ENCODE peak calls at places on chromosomes 6 and 20, in five cellular contexts. One of them, this sample, is unnamed.

GRCh38 chr20:63217706-63218105 is 1.8 kb upstream of the YTHDF1 start:
- DNase-seq in lower lobe of right lung: no peak
- DNase-seq in Calu3: no peak
- DNase-seq in A673: no peak
- DNase-seq in nephron progenitor cell: no peak
- DNase-seq in this sample: no peak

GRCh38 chr6:11702039-11702795 is 76.4 kb downstream of the ADTRP start:
- DNase-seq in lower lobe of right lung: no peak
- DNase-seq in Calu3: peak
- DNase-seq in A673: peak
- DNase-seq in nephron progenitor cell: no peak
- DNase-seq in this sample: no peak

GRCh38 chr6:147204843-147205311 is 660 bp downstream of the STXBP5 start:
- DNase-seq in lower lobe of right lung: no peak
- DNase-seq in Calu3: no peak
- DNase-seq in A673: no peak
- DNase-seq in nephron progenitor cell: no peak
- DNase-seq in this sample: no peak

GRCh38 chr6:30776361-30777223 is 32.2 kb upstream of the IER3 start:
- DNase-seq in lower lobe of right lung: no peak
- DNase-seq in Calu3: no peak
- DNase-seq in A673: no peak
- DNase-seq in nephron progenitor cell: no peak
- DNase-seq in this sample: no peak

GRCh38 chr6:130425532-130425931 is 59.7 kb downstream of the TMEM200A start:
- DNase-seq in lower lobe of right lung: no peak
- DNase-seq in Calu3: no peak
- DNase-seq in A673: no peak
- DNase-seq in nephron progenitor cell: no peak
- DNase-seq in this sample: no peak

GRCh38 chr6:139888691-139889122 is 514.3 kb upstream of the CITED2 start:
- DNase-seq in lower lobe of right lung: no peak
- DNase-seq in Calu3: no peak
- DNase-seq in A673: peak
- DNase-seq in nephron progenitor cell: no peak
- DNase-seq in this sample: no peak

GRCh38 chr6:109373333-109373732 is 8.9 kb downstream of the CD164 start:
- DNase-seq in lower lobe of right lung: no peak
- DNase-seq in Calu3: no peak
- DNase-seq in A673: no peak
- DNase-seq in nephron progenitor cell: no peak
- DNase-seq in this sample: no peak

GRCh38 chr6:87066449-87067288 is 28.2 kb downstream of the CGA start:
- DNase-seq in lower lobe of right lung: no peak
- DNase-seq in Calu3: peak
- DNase-seq in A673: peak
- DNase-seq in nephron progenitor cell: peak
- DNase-seq in this sample: no peak

GRCh38 chr20:49608752-49609670 is 41.1 kb upstream of the PTGIS start:
- DNase-seq in lower lobe of right lung: peak
- DNase-seq in Calu3: peak
- DNase-seq in A673: peak
- DNase-seq in nephron progenitor cell: peak
- DNase-seq in this sample: peak

GRCh38 chr6:20877008-20877937 is 343.0 kb downstream of the CDKAL1 start:
- DNase-seq in lower lobe of right lung: no peak
- DNase-seq in Calu3: peak
- DNase-seq in A673: peak
- DNase-seq in nephron progenitor cell: no peak
- DNase-seq in this sample: no peak

GRCh38 chr20:9912858-9913434 is 74.1 kb upstream of the PAK5 start:
- DNase-seq in lower lobe of right lung: peak
- DNase-seq in Calu3: peak
- DNase-seq in A673: peak
- DNase-seq in nephron progenitor cell: peak
- DNase-seq in this sample: peak

GRCh38 chr20:4901031-4901818 is 100.1 kb downstream of the SLC23A2 start:
- DNase-seq in lower lobe of right lung: no peak
- DNase-seq in Calu3: no peak
- DNase-seq in A673: no peak
- DNase-seq in nephron progenitor cell: no peak
- DNase-seq in this sample: no peak

GRCh38 chr6:152696543-152696942 is 1.2 kb upstream of the MYCT1 start:
- DNase-seq in lower lobe of right lung: no peak
- DNase-seq in Calu3: no peak
- DNase-seq in A673: no peak
- DNase-seq in nephron progenitor cell: no peak
- DNase-seq in this sample: no peak

GRCh38 chr20:54475334-54476287 is at the start of gene DOK5:
- DNase-seq in lower lobe of right lung: peak
- DNase-seq in Calu3: peak
- DNase-seq in A673: peak
- DNase-seq in nephron progenitor cell: peak
- DNase-seq in this sample: no peak

GRCh38 chr20:2387180-2387577 is 6.5 kb downstream of the TGM6 start:
- DNase-seq in lower lobe of right lung: no peak
- DNase-seq in Calu3: peak
- DNase-seq in A673: peak
- DNase-seq in nephron progenitor cell: peak
- DNase-seq in this sample: no peak

GRCh38 chr20:46028772-46029371 is at the start of gene SLC12A5:
- DNase-seq in lower lobe of right lung: no peak
- DNase-seq in Calu3: no peak
- DNase-seq in A673: no peak
- DNase-seq in nephron progenitor cell: no peak
- DNase-seq in this sample: no peak

GRCh38 chr6:167112421-167112820 is 10.5 kb upstream of the CCR6 start:
- DNase-seq in lower lobe of right lung: no peak
- DNase-seq in Calu3: no peak
- DNase-seq in A673: no peak
- DNase-seq in nephron progenitor cell: no peak
- DNase-seq in this sample: no peak

GRCh38 chr6:56509031-56509430 is 133.7 kb downstream of the DST start:
- DNase-seq in lower lobe of right lung: no peak
- DNase-seq in Calu3: no peak
- DNase-seq in A673: no peak
- DNase-seq in nephron progenitor cell: no peak
- DNase-seq in this sample: no peak

GRCh38 chr20:51001697-51002265 is 21.1 kb downstream of the KCNG1 start:
- DNase-seq in lower lobe of right lung: no peak
- DNase-seq in Calu3: no peak
- DNase-seq in A673: no peak
- DNase-seq in nephron progenitor cell: no peak
- DNase-seq in this sample: no peak

GRCh38 chr6:45421700-45422540 is 44.2 kb upstream of the SUPT3H start:
- DNase-seq in lower lobe of right lung: peak
- DNase-seq in Calu3: peak
- DNase-seq in A673: peak
- DNase-seq in nephron progenitor cell: peak
- DNase-seq in this sample: peak

GRCh38 chr6:164252260-164252659 is 837.7 kb downstream of the QKI start:
- DNase-seq in lower lobe of right lung: no peak
- DNase-seq in Calu3: no peak
- DNase-seq in A673: no peak
- DNase-seq in nephron progenitor cell: no peak
- DNase-seq in this sample: no peak

GRCh38 chr20:57851025-57851682 is 141.3 kb upstream of the PMEPA1 start:
- DNase-seq in lower lobe of right lung: no peak
- DNase-seq in Calu3: no peak
- DNase-seq in A673: no peak
- DNase-seq in nephron progenitor cell: no peak
- DNase-seq in this sample: no peak

GRCh38 chr20:21548390-21549035 is 34.6 kb upstream of the NKX2-2 start:
- DNase-seq in lower lobe of right lung: no peak
- DNase-seq in Calu3: no peak
- DNase-seq in A673: no peak
- DNase-seq in nephron progenitor cell: no peak
- DNase-seq in this sample: peak

GRCh38 chr20:37990571-37991151 is 42.6 kb downstream of the TTI1 start:
- DNase-seq in lower lobe of right lung: peak
- DNase-seq in Calu3: peak
- DNase-seq in A673: no peak
- DNase-seq in nephron progenitor cell: no peak
- DNase-seq in this sample: peak

GRCh38 chr20:20568604-20569205 is 143.7 kb downstream of the RALGAPA2 start:
- DNase-seq in lower lobe of right lung: no peak
- DNase-seq in Calu3: peak
- DNase-seq in A673: peak
- DNase-seq in nephron progenitor cell: peak
- DNase-seq in this sample: no peak